ENCODE peak calls at places on chromosomes 3 and 15, in five cellular contexts. F is H1, D is neuronal stem cell, P is mesenchymal stem cell, B is trophoblast cell. H is an unnamed sample.

GRCh38 chr15:60442763-60443162 is 36.2 kb downstream of the ICE2 start:
- DNase-seq in B (no peak), F (no peak), D (no peak), P (no peak), H (no peak)

GRCh38 chr15:66186049-66186825 is 67.3 kb downstream of the MEGF11 start:
- DNase-seq in B (no peak), P (no peak), F (no peak), D (no peak), H (peak)

GRCh38 chr3:185537369-185537970 is 14.9 kb downstream of the LIPH start:
- DNase-seq in D (no peak), P (peak), F (no peak), B (no peak), H (no peak)

GRCh38 chr15:89199734-89200133 is 21.6 kb downstream of the RLBP1 start:
- DNase-seq in D (no peak), P (no peak), F (no peak), B (no peak), H (peak)

GRCh38 chr15:39124925-39125625 is 455.8 kb upstream of the THBS1 start:
- DNase-seq in D (no peak), B (no peak), P (peak), F (no peak), H (no peak)

GRCh38 chr3:171347017-171347979 is 112.9 kb downstream of the TNIK start:
- DNase-seq in B (peak), D (no peak), F (no peak), P (peak), H (no peak)

GRCh38 chr3:120172070-120172469 is 77.8 kb upstream of the GSK3B start:
- DNase-seq in P (no peak), F (no peak), D (no peak), B (no peak), H (no peak)

GRCh38 chr15:48965972-48966371 is 2.3 kb upstream of the SHC4 start:
- DNase-seq in F (no peak), B (peak), D (no peak), P (peak), H (no peak)

GRCh38 chr3:141057951-141058800 is 7.0 kb downstream of the SPSB4 start:
- DNase-seq in P (no peak), B (no peak), F (no peak), D (no peak), H (no peak)

GRCh38 chr15:43550527-43551363 is 33.3 kb downstream of the MAP1A start:
- DNase-seq in P (no peak), F (no peak), D (no peak), B (no peak), H (no peak)

GRCh38 chr3:146502887-146503458 is 33.6 kb upstream of the PLSCR2 start:
- DNase-seq in B (no peak), D (no peak), P (no peak), F (no peak), H (no peak)

GRCh38 chr15:56468271-56468912 is 3.5 kb upstream of the MNS1 start:
- DNase-seq in P (peak), D (no peak), F (no peak), B (no peak), H (no peak)

GRCh38 chr15:64070965-64071851 is 22.4 kb downstream of the CIAO2A start:
- DNase-seq in P (peak), B (peak), D (no peak), F (no peak), H (no peak)

GRCh38 chr15:86541540-86541939 is 461.9 kb downstream of the AGBL1 start:
- DNase-seq in B (no peak), P (no peak), D (no peak), F (no peak), H (no peak)

GRCh38 chr3:4533489-4534443 is 40.6 kb downstream of the ITPR1 start:
- DNase-seq in D (no peak), B (no peak), P (peak), F (no peak), H (no peak)

GRCh38 chr15:88918738-88919137 is 5.6 kb upstream of the MFGE8 start:
- DNase-seq in F (no peak), B (no peak), P (peak), D (no peak), H (no peak)

GRCh38 chr3:126394179-126394976 is at the start of gene CFAP100:
- DNase-seq in D (peak), F (peak), P (peak), B (no peak), H (peak)

GRCh38 chr3:60920519-60920918 is 330.7 kb downstream of the FHIT start:
- DNase-seq in B (no peak), F (no peak), P (no peak), D (no peak), H (no peak)

GRCh38 chr3:43074901-43075689 is 30.8 kb downstream of the POMGNT2 start:
- DNase-seq in D (no peak), P (no peak), F (no peak), B (no peak), H (no peak)

GRCh38 chr3:53899730-53900129 is 8.1 kb upstream of the SELENOK start:
- DNase-seq in B (no peak), P (no peak), D (no peak), F (no peak), H (no peak)

GRCh38 chr15:63983071-63983711 is 63.1 kb downstream of the DAPK2 start:
- DNase-seq in D (peak), F (no peak), B (no peak), P (no peak), H (peak)

GRCh38 chr15:43325039-43325438 is 5.3 kb downstream of the LCMT2 start:
- DNase-seq in D (no peak), P (no peak), F (no peak), B (no peak), H (no peak)

GRCh38 chr3:169710619-169711018 is 47.1 kb upstream of the MECOM start:
- DNase-seq in F (no peak), D (no peak), B (no peak), P (no peak), H (no peak)

GRCh38 chr15:39171944-39172368 is 408.9 kb upstream of the THBS1 start:
- DNase-seq in B (peak), F (peak), D (peak), P (peak), H (peak)

GRCh38 chr3:56192001-56192400 is 276.3 kb downstream of the ERC2 start:
- DNase-seq in B (no peak), P (no peak), F (no peak), D (no peak), H (no peak)

GRCh38 chr15:101411588-101411987 is 77.9 kb downstream of the PCSK6 start:
- DNase-seq in F (no peak), D (no peak), B (no peak), P (no peak), H (peak)

GRCh38 chr3:37546876-37547275 is 314.8 kb upstream of the CTDSPL start:
- DNase-seq in F (no peak), D (no peak), P (peak), B (no peak), H (no peak)

GRCh38 chr3:173403376-173403775 is 5.8 kb downstream of the NLGN1 start:
- DNase-seq in B (no peak), F (no peak), D (no peak), P (no peak), H (no peak)

GRCh38 chr3:98460220-98460619 is 2.8 kb upstream of the OR5K1 start:
- DNase-seq in B (no peak), F (no peak), D (no peak), P (no peak), H (no peak)

GRCh38 chr3:101827211-101828174 is 21.8 kb upstream of the NFKBIZ start:
- DNase-seq in F (no peak), P (peak), B (peak), D (peak), H (peak)

DNA sequence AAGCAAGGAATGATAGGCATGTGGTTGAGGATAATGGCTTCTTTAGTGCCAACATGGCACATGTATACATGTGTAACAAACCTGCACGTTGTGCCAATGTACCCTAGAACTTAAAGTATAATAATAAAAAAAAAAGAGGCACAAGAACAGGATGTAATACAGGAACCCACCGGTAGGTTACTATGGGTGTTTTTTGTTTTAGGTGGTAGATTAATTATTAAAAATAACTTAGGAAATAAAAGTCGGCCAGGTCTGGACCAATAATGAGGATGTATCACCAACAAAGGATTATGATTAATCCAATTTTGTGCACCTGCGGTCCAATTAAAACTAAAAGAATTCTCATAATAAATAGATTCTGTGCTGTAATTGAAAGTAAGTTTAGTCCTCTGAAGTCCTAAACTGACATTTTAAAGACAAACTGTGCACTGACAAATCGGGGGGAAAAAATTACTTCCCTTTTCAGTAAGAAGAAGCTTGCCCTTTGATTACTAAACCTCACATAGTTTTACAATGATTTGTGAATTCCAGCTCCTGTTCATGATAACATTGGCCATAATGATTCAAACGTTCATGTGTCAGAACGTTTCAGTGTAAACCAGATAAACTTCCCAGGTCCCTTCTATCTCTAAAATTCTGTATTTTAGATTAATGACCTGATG is 62.2 kb downstream of the CASR start:
- DNase-seq in F (no peak), B (no peak), D (no peak), P (peak), H (no peak)
- H3K4me2 ChIP-seq in F (no peak), B (no peak), D (no peak), P (no peak), H (no peak)

GRCh38 chr3:71579301-71579933 is 4.1 kb downstream of the FOXP1 start:
- DNase-seq in D (no peak), B (no peak), F (no peak), P (no peak), H (no peak)
- H2BK12ac ChIP-seq in D (no peak), B (no peak), F (no peak), P (no peak), H (no peak)

GRCh38 chr3:107431048-107431297 is 53.7 kb downstream of the CCDC54 start:
- DNase-seq in F (no peak), B (no peak), D (no peak), P (peak), H (no peak)

GRCh38 chr3:107429330-107430181 is 52.3 kb downstream of the CCDC54 start:
- DNase-seq in F (peak), B (peak), P (peak), D (peak), H (peak)

GRCh38 chr3:107431298-107432012 is 54.2 kb downstream of the CCDC54 start:
- DNase-seq in F (peak), B (peak), P (peak), D (peak), H (peak)

GRCh38 chr3:107432013-107432515 is 54.8 kb downstream of the CCDC54 start:
- DNase-seq in B (no peak), D (no peak), P (no peak), F (no peak), H (peak)

GRCh38 chr3:107430214-107431047 is 53.2 kb downstream of the CCDC54 start:
- DNase-seq in B (peak), P (peak), F (no peak), D (peak), H (peak)
- H3K4me2 ChIP-seq in B (peak), P (peak), F (peak), D (peak), H (peak)

GRCh38 chr3:11803977-11804903 is 42.4 kb downstream of the TAMM41 start:
- DNase-seq in B (peak), P (peak), F (no peak), D (peak), H (peak)
- H2BK12ac ChIP-seq in B (no peak), P (no peak), F (no peak), D (no peak), H (no peak)

DNA sequence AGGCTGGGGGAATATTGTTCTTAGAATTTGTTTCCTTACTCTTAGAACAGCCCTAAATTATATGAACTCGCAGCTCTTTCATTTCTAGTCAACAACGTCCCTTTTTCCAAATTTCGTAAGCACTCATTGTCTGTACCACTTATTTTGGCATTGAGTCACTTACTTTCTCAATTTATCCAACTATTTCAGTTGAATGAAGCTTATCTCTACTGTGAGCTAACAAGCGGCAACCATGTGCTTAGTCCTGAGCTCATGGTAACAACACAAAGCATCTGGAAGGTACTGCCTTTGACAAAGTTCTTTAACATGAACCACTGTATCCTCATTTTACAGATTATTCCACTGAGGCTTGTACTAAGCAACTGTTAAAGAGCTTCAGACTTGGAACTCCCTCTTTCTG is 191.1 kb downstream of the GREM1 start:
- DNase-seq in P (no peak), F (no peak), D (no peak), B (no peak), H (no peak)
- H3K4me2 ChIP-seq in P (no peak), F (no peak), D (no peak), B (no peak), H (no peak)

GRCh38 chr15:83610132-83610531 is 43.8 kb upstream of the ADAMTSL3 start:
- DNase-seq in B (no peak), F (no peak), D (no peak), P (no peak), H (no peak)
- H2BK12ac ChIP-seq in B (no peak), F (no peak), D (no peak), P (no peak), H (no peak)

H was measured in H9.